ENCODE peak calls at places on chromosomes 11 and 22, in four cellular contexts. One of them, this sample, is unnamed.

GRCh38 chr11:120808616-120809050 is 215.3 kb upstream of the TBCEL start:
- DNase-seq in ovary: no peak
- DNase-seq in cardiac fibroblast: no peak
- DNase-seq in cardiac muscle cell: no peak
- DNase-seq in this sample: no peak

GRCh38 chr11:86431258-86431657 is 56.6 kb downstream of the CCDC81 start:
- DNase-seq in ovary: no peak
- DNase-seq in cardiac fibroblast: no peak
- DNase-seq in cardiac muscle cell: no peak
- DNase-seq in this sample: no peak

GRCh38 chr22:29443452-29443851 is 5.1 kb downstream of the RFPL1 start:
- DNase-seq in ovary: no peak
- DNase-seq in cardiac fibroblast: peak; percentile 18
- DNase-seq in cardiac muscle cell: no peak
- DNase-seq in this sample: no peak

GRCh38 chr11:98194611-98195010 is 826.1 kb upstream of the CNTN5 start:
- DNase-seq in ovary: no peak
- DNase-seq in cardiac fibroblast: peak; percentile 25
- DNase-seq in cardiac muscle cell: no peak
- DNase-seq in this sample: no peak

GRCh38 chr11:70371241-70371640 is 27.1 kb upstream of the CTTN start:
- DNase-seq in ovary: no peak
- DNase-seq in cardiac fibroblast: no peak
- DNase-seq in cardiac muscle cell: no peak
- DNase-seq in this sample: no peak

GRCh38 chr11:64250875-64251721 is at the start of gene PLCB3:
- DNase-seq in ovary: peak; percentile 84
- DNase-seq in cardiac fibroblast: peak; percentile 38
- DNase-seq in cardiac muscle cell: peak; percentile 58
- DNase-seq in this sample: no peak

GRCh38 chr11:135037828-135038227 is 625.8 kb upstream of the B3GAT1 start:
- DNase-seq in ovary: no peak
- DNase-seq in cardiac fibroblast: no peak
- DNase-seq in cardiac muscle cell: no peak
- DNase-seq in this sample: no peak

GRCh38 chr11:33912405-33913361 is 20.8 kb upstream of the LMO2 start:
- DNase-seq in ovary: no peak
- DNase-seq in cardiac fibroblast: peak; percentile 93
- DNase-seq in cardiac muscle cell: peak; percentile 84
- DNase-seq in this sample: peak; percentile 74

GRCh38 chr11:107221743-107222142 is 203.5 kb upstream of the GUCY1A2 start:
- DNase-seq in ovary: no peak
- DNase-seq in cardiac fibroblast: no peak
- DNase-seq in cardiac muscle cell: no peak
- DNase-seq in this sample: no peak

GRCh38 chr22:37781434-37782059 is 26.2 kb upstream of the GCAT start:
- DNase-seq in ovary: no peak
- DNase-seq in cardiac fibroblast: no peak
- DNase-seq in cardiac muscle cell: no peak
- DNase-seq in this sample: no peak

DNA sequence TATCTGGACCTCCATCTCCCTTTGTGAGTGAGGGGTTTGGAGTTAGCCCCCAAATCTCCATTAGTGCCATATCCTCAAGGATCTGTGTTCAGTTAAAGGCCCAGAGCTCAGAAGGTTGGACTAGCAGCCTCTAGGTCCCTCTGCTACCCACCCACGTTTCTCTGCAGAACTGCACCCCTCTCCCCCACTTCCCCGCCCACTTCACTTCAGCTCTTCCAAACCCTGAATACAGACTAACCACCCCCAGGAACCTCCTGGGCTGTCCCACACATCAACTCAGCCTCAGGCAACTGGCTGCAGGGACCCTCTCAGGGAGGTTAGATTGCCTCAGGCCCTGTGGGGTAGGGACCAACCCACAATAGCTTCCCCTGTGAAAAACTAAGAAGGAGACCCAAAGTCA is 854 bp downstream of the VPREB3 start:
- DNase-seq in ovary: no peak
- DNase-seq in cardiac fibroblast: no peak
- DNase-seq in cardiac muscle cell: no peak
- DNase-seq in this sample: no peak
- TF ChIP-seq CTCF in ovary: no peak
- TF ChIP-seq CTCF in cardiac fibroblast: no peak
- TF ChIP-seq CTCF in cardiac muscle cell: no peak
- TF ChIP-seq CTCF in this sample: no peak

DNA sequence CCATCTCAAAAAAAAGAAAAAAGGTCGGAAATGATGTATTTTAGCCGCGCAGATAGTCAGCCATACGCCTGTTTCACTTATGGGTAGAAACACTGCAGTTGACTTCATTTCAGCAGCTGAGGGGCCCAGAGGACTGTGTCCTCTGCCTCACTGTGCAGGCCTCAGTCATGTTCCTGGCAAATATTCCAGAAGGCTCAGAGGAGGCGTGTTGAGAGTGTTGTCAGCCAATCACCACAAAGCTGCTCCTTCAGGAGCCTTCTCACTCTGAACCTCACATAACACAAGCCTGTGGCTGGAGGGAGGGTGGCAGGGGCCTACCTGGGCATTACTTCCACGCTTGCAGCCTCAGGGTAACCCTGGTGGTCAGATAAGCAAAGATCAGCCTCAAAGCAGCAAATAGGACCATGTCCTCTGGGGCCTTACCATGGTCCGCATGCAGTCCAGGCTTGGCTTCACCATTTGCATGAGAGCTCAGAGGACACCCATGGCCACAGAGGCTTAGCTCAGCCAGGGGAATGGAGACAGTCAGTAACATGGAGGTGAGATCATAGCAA is 17.3 kb upstream of the TREH start:
- DNase-seq in ovary: no peak
- DNase-seq in cardiac fibroblast: no peak
- DNase-seq in cardiac muscle cell: peak; percentile 30
- DNase-seq in this sample: no peak
- H3K4me3 ChIP-seq in ovary: no peak overlapping the region
- H3K4me3 ChIP-seq in cardiac fibroblast: no peak overlapping the region
- H3K4me3 ChIP-seq in cardiac muscle cell: no peak overlapping the region
- H3K4me3 ChIP-seq in this sample: no peak overlapping the region

GRCh38 chr11:65352783-65353182 is 1.8 kb upstream of the TIGD3 start:
- DNase-seq in ovary: no peak
- DNase-seq in cardiac fibroblast: peak; percentile 50
- DNase-seq in cardiac muscle cell: peak; percentile 28
- DNase-seq in this sample: no peak
- TF ChIP-seq CTCF in ovary: no peak
- TF ChIP-seq CTCF in cardiac fibroblast: peak; percentile 32
- TF ChIP-seq CTCF in cardiac muscle cell: peak; percentile 41
- TF ChIP-seq CTCF in this sample: peak; percentile 36

DNA sequence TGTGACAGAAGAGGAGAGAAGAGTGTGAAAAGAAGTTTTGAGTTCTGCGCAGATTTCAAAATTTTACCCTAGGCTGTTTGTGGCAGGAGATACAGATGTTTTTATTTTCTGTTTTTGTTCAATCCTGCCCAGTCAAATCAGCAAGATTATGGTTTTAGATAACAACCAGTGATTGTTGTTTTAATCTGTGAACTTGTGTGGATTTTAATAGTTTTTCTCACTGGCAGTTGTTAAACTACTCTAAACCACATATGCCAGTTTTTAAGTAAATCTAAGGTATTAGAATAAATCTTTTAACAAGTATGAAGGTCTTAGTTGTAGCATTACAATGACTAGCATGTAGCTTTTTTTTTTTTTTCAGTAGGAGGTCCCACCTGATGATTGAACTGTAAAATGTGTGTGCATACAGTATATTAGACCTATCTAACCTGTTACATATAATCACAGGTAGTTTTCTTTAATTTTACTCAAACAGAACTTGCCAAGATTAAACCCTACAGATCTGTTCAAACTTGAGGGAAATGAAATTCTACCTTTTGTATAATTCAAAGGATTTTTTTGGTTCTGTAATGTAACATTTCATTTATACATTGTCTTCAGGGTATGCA is 13.2 kb downstream of the ATXN10 start:
- DNase-seq in ovary: no peak
- DNase-seq in cardiac fibroblast: no peak
- DNase-seq in cardiac muscle cell: no peak
- DNase-seq in this sample: no peak
- H3K4me3 ChIP-seq in ovary: no peak overlapping the region
- H3K4me3 ChIP-seq in cardiac fibroblast: no peak overlapping the region
- H3K4me3 ChIP-seq in cardiac muscle cell: no peak overlapping the region
- H3K4me3 ChIP-seq in this sample: no peak overlapping the region

GRCh38 chr11:406796-407650 is 7.8 kb downstream of the SIGIRR start:
- DNase-seq in ovary: peak; percentile 85
- DNase-seq in cardiac fibroblast: peak; percentile 78
- DNase-seq in cardiac muscle cell: peak; percentile 90
- DNase-seq in this sample: no peak
- TF ChIP-seq CTCF in ovary: no peak
- TF ChIP-seq CTCF in cardiac fibroblast: no peak
- TF ChIP-seq CTCF in cardiac muscle cell: peak; percentile 11
- TF ChIP-seq CTCF in this sample: no peak